ENCODE peak calls at places on chromosomes 6 and 20, in six cellular contexts. One of them, this sample, is unnamed.

GRCh38 chr6:35192301-35192860 is 21.4 kb upstream of the SCUBE3 start:
- DNase-seq in HCT116: no peak
- DNase-seq in adrenal gland: no peak
- DNase-seq in neural progenitor cell: no peak
- DNase-seq in HL-60: no peak
- DNase-seq in foreskin keratinocyte: no peak
- DNase-seq in this sample: no peak

GRCh38 chr6:144675231-144675861 is 390.2 kb downstream of the UTRN start:
- DNase-seq in HCT116: no peak
- DNase-seq in adrenal gland: peak; percentile 46
- DNase-seq in neural progenitor cell: no peak
- DNase-seq in HL-60: peak; percentile 85
- DNase-seq in foreskin keratinocyte: peak; percentile 88
- DNase-seq in this sample: no peak

GRCh38 chr6:113786168-113786567 is 71.0 kb upstream of the MARCKS start:
- DNase-seq in HCT116: peak; percentile 3
- DNase-seq in adrenal gland: no peak
- DNase-seq in neural progenitor cell: no peak
- DNase-seq in HL-60: no peak
- DNase-seq in foreskin keratinocyte: no peak
- DNase-seq in this sample: no peak

GRCh38 chr6:80316655-80317332 is 210.3 kb downstream of the BCKDHB start:
- DNase-seq in HCT116: no peak
- DNase-seq in adrenal gland: no peak
- DNase-seq in neural progenitor cell: peak; percentile 61
- DNase-seq in HL-60: no peak
- DNase-seq in foreskin keratinocyte: no peak
- DNase-seq in this sample: no peak

GRCh38 chr20:42138711-42139110 is 520.5 kb upstream of the CHD6 start:
- DNase-seq in HCT116: no peak
- DNase-seq in adrenal gland: no peak
- DNase-seq in neural progenitor cell: peak; percentile 69
- DNase-seq in HL-60: no peak
- DNase-seq in foreskin keratinocyte: no peak
- DNase-seq in this sample: no peak

GRCh38 chr6:130708338-130708737 is 118.9 kb upstream of the SMLR1 start:
- DNase-seq in HCT116: no peak
- DNase-seq in adrenal gland: no peak
- DNase-seq in neural progenitor cell: no peak
- DNase-seq in HL-60: no peak
- DNase-seq in foreskin keratinocyte: no peak
- DNase-seq in this sample: no peak

GRCh38 chr6:24219670-24220069 is 93.7 kb downstream of the NRSN1 start:
- DNase-seq in HCT116: no peak
- DNase-seq in adrenal gland: no peak
- DNase-seq in neural progenitor cell: no peak
- DNase-seq in HL-60: no peak
- DNase-seq in foreskin keratinocyte: no peak
- DNase-seq in this sample: no peak

GRCh38 chr6:56749632-56750151 is 107.0 kb upstream of the DST start:
- DNase-seq in HCT116: peak; percentile 91
- DNase-seq in adrenal gland: no peak
- DNase-seq in neural progenitor cell: no peak
- DNase-seq in HL-60: no peak
- DNase-seq in foreskin keratinocyte: peak; percentile 96
- DNase-seq in this sample: no peak

GRCh38 chr6:25756382-25757354 is 2.1 kb downstream of the SLC17A4 start:
- DNase-seq in HCT116: no peak
- DNase-seq in adrenal gland: no peak
- DNase-seq in neural progenitor cell: no peak
- DNase-seq in HL-60: peak; percentile 8
- DNase-seq in foreskin keratinocyte: no peak
- DNase-seq in this sample: no peak

GRCh38 chr6:159819932-159820640 is 20.0 kb downstream of the PNLDC1 start:
- DNase-seq in HCT116: no peak
- DNase-seq in adrenal gland: no peak
- DNase-seq in neural progenitor cell: peak; percentile 11
- DNase-seq in HL-60: peak; percentile 97
- DNase-seq in foreskin keratinocyte: no peak
- DNase-seq in this sample: peak; percentile 43

GRCh38 chr6:167751579-167752115 is 75.1 kb upstream of the AFDN start:
- DNase-seq in HCT116: no peak
- DNase-seq in adrenal gland: no peak
- DNase-seq in neural progenitor cell: no peak
- DNase-seq in HL-60: no peak
- DNase-seq in foreskin keratinocyte: no peak
- DNase-seq in this sample: no peak

GRCh38 chr20:12762725-12763124 is 246.0 kb upstream of the SPTLC3 start:
- DNase-seq in HCT116: no peak
- DNase-seq in adrenal gland: no peak
- DNase-seq in neural progenitor cell: no peak
- DNase-seq in HL-60: no peak
- DNase-seq in foreskin keratinocyte: no peak
- DNase-seq in this sample: no peak

GRCh38 chr6:87436435-87436834 is 28.7 kb downstream of the CFAP206 start:
- DNase-seq in HCT116: peak; percentile 8
- DNase-seq in adrenal gland: peak; percentile 33
- DNase-seq in neural progenitor cell: peak; percentile 89
- DNase-seq in HL-60: peak; percentile 51
- DNase-seq in foreskin keratinocyte: peak; percentile 56
- DNase-seq in this sample: no peak

GRCh38 chr6:129646617-129647016 is 63.4 kb downstream of the ARHGAP18 start:
- DNase-seq in HCT116: no peak
- DNase-seq in adrenal gland: no peak
- DNase-seq in neural progenitor cell: no peak
- DNase-seq in HL-60: no peak
- DNase-seq in foreskin keratinocyte: no peak
- DNase-seq in this sample: peak; percentile 47

GRCh38 chr6:158418501-158418900 is 106.2 kb downstream of the TULP4 start:
- DNase-seq in HCT116: no peak
- DNase-seq in adrenal gland: no peak
- DNase-seq in neural progenitor cell: no peak
- DNase-seq in HL-60: no peak
- DNase-seq in foreskin keratinocyte: no peak
- DNase-seq in this sample: no peak
- TF ChIP-seq CTCF in HCT116: no peak
- TF ChIP-seq CTCF in adrenal gland: no peak
- TF ChIP-seq CTCF in neural progenitor cell: no peak
- TF ChIP-seq CTCF in HL-60: no peak
- TF ChIP-seq CTCF in foreskin keratinocyte: no peak
- TF ChIP-seq CTCF in this sample: no peak

DNA sequence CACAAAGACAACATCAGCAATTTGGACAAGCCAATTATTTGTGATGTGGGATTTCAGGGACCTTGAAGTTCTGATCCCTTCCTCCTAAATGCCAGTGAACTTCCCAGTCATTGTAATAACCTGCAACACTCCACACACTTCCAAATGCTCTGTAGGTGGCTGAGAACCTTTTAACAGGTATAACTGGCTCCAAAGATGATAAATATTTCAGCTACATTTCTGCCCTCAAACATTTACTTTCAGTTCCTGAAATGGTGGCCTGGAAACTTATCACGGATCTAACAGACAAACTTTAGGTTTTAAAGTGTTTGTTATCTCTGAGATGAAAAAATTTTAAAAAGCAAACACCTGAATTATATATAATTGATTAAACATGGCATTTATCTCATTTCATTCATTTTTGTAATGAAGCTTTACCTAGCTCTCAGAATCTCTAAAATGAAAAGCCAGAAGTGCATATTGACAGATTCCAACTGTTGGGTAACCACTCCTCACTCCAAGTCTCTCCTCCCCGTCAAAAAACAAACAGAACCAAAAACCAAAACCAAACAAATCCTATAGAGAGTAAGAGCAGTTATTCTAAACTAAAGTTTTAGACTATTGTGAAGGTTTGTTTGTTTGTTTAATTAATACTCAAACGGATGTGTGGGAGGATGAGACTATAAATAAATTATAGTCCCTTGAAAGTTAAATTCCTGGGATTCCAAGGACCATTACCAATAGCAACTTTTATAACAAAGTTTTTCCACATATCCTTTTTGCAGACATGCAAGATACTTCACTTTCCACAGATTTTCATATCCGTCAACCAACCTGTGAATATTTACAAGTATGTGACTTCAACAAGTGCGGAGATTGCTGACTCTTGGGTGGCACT is 12.4 kb upstream of the KIAA0408 start:
- DNase-seq in HCT116: no peak
- DNase-seq in adrenal gland: no peak
- DNase-seq in neural progenitor cell: no peak
- DNase-seq in HL-60: no peak
- DNase-seq in foreskin keratinocyte: no peak
- DNase-seq in this sample: no peak
- TF ChIP-seq CTCF in HCT116: no peak
- TF ChIP-seq CTCF in adrenal gland: no peak
- TF ChIP-seq CTCF in neural progenitor cell: no peak
- TF ChIP-seq CTCF in HL-60: no peak
- TF ChIP-seq CTCF in foreskin keratinocyte: no peak
- TF ChIP-seq CTCF in this sample: no peak

DNA sequence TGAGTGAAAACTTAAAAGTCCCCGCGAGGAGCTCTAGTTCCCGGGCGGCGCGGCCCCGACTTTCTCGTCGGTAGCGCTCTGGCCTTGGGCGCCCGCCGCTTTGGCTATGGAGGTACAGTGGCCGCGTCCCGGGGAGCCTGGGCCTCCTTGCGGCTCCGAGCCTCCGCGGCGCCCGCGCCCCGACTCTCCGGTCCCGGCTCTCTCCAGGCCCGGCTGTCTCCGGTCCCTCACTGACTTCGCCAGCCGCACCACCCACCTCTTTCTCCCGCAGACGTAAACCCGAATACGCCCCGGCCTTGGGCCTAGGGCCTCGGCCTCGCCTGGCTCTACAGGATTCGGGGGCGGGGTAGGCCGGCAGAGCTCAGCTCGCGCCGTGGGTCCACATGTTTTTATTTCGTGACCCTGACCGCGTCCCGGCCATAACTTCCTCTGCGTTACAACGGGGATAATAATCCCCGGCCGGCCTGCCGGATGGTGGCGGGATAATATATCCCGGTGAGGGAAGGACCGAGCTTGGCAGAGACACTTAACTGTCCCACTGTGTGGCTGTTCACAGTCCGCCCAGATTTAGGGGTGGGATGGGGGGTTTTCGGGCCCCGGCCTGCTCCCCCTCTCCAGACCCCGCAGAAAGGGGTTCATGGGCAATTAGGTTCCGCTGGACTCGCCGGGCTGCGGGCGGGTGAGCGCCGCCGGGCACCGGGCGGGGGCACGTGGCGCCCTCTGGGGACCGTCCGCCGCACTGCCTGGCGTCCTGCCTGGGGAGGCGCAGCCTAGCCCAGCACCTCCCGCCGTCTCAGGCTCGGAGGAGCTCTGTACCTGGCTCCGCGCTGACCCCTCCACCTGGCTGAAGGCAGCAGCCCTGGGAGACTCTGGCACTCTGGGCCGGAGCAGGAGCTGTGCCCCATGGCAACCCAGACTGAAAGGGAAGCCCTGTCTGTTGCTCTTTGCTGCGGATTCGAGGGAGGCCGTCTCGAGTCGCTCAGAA is 10.1 kb upstream of the TBX18 start:
- DNase-seq in HCT116: no peak
- DNase-seq in adrenal gland: peak; percentile 23
- DNase-seq in neural progenitor cell: peak; percentile 80
- DNase-seq in HL-60: peak; percentile 31
- DNase-seq in foreskin keratinocyte: peak; percentile 29
- DNase-seq in this sample: peak; percentile 48
- TF ChIP-seq CTCF in HCT116: peak; percentile 56
- TF ChIP-seq CTCF in adrenal gland: no peak
- TF ChIP-seq CTCF in neural progenitor cell: peak; percentile 85
- TF ChIP-seq CTCF in HL-60: peak; percentile 12
- TF ChIP-seq CTCF in foreskin keratinocyte: peak; percentile 63
- TF ChIP-seq CTCF in this sample: no peak

GRCh38 chr6:118896339-118897136 is 2.6 kb downstream of the ASF1A start:
- DNase-seq in HCT116: peak; percentile 69
- DNase-seq in adrenal gland: no peak
- DNase-seq in neural progenitor cell: no peak
- DNase-seq in HL-60: peak; percentile 28
- DNase-seq in foreskin keratinocyte: peak; percentile 88
- DNase-seq in this sample: peak; percentile 43
- TF ChIP-seq CTCF in HCT116: peak; percentile 45
- TF ChIP-seq CTCF in adrenal gland: peak; percentile 21
- TF ChIP-seq CTCF in neural progenitor cell: peak; percentile 55
- TF ChIP-seq CTCF in HL-60: peak; percentile 23
- TF ChIP-seq CTCF in foreskin keratinocyte: peak; percentile 73
- TF ChIP-seq CTCF in this sample: peak; percentile 58

DNA sequence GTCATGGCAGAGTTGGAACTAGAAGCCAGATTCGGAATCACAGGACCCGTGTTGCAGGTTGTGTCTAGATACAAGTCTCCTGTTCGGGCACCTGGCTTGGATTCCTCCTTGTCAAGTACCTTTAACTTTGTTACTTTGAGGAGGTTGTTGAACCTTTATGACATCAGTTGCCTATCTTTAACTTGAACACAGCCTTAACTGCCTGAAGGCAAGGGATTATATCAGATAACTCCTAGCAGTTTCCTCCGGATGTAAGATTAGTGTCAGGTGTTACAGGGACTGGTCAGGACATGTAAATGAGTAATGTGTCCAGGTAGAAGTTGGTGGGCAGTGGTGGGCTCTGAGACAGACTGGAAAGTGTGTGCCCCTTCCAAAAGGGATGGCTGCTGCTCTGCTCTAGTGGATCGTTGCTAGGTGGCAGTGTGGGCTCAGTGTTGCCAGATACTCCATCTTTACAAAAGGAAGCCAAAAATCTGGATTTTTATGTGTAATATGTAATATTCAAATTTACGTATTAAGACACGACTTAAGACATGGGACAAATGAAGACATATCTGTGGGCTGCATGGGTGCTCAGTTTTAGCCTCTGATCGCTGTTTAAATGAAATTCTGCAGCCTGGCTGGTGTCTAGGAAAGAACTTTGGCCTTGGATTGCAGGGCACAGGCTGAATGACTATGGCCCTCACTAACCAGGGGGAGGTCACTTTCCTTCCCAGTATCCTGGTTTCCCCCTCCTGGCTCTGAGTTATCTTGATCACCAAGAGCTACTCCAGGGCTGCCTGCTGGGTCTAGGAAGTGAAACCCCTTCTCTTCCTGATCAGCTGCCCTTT is 27.1 kb downstream of the CHMP4B start:
- DNase-seq in HCT116: no peak
- DNase-seq in adrenal gland: no peak
- DNase-seq in neural progenitor cell: peak; percentile 16
- DNase-seq in HL-60: no peak
- DNase-seq in foreskin keratinocyte: peak; percentile 62
- DNase-seq in this sample: no peak
- TF ChIP-seq CTCF in HCT116: no peak
- TF ChIP-seq CTCF in adrenal gland: no peak
- TF ChIP-seq CTCF in neural progenitor cell: peak; percentile 24
- TF ChIP-seq CTCF in HL-60: no peak
- TF ChIP-seq CTCF in foreskin keratinocyte: peak; percentile 48
- TF ChIP-seq CTCF in this sample: peak; percentile 23

This sample was measured in GM06990.